ENCODE peak calls at places on chromosomes 7 and 10, in ten cellular contexts. T is thyroid gland, O is uterus, B is heart left ventricle, Z is heart right ventricle, W is tibial artery, Q is fibroblast of lung, J is cardiac muscle cell, G is lung, Y is esophagus muscularis mucosa. K is an unnamed sample.

GRCh38 chr10:132885451-132886210 is 56.7 kb downstream of the CFAP46 start:
- DNase-seq in T (peak), O (no peak), B (no peak), Z (no peak), W (peak), Q (no peak), J (no peak), G (no peak), Y (no peak), K (no peak)

GRCh38 chr10:13632879-13633437 is 46.2 kb downstream of the PRPF18 start:
- DNase-seq in T (no peak), O (no peak), B (peak), Z (peak), W (no peak), Q (no peak), J (peak), G (no peak), Y (peak), K (no peak)

GRCh38 chr7:77479536-77480088 is 57.5 kb upstream of the PTPN12 start:
- DNase-seq in T (no peak), O (no peak), B (no peak), Z (no peak), W (no peak), Q (no peak), J (no peak), G (no peak), Y (no peak), K (no peak)

GRCh38 chr10:84267503-84268126 is 22.8 kb downstream of the RGR start:
- DNase-seq in T (peak), O (no peak), B (no peak), Z (no peak), W (no peak), Q (peak), J (peak), G (no peak), Y (no peak), K (peak)

GRCh38 chr10:52092390-52092789 is 221.7 kb upstream of the DKK1 start:
- DNase-seq in T (no peak), O (no peak), B (no peak), Z (no peak), W (no peak), Q (no peak), J (no peak), G (no peak), Y (no peak), K (no peak)

GRCh38 chr10:92407305-92408016 is 116.5 kb downstream of the MARCHF5 start:
- DNase-seq in T (no peak), O (no peak), B (no peak), Z (no peak), W (peak), Q (no peak), J (no peak), G (no peak), Y (no peak), K (no peak)

GRCh38 chr10:1395025-1395981 is 339.1 kb downstream of the WDR37 start:
- DNase-seq in T (no peak), O (no peak), B (no peak), Z (no peak), W (no peak), Q (no peak), J (no peak), G (peak), Y (peak), K (no peak)

GRCh38 chr10:80407836-80408197 is 534 bp upstream of the PRXL2A start:
- DNase-seq in T (peak), O (no peak), B (peak), Z (no peak), W (no peak), Q (peak), J (no peak), G (no peak), Y (no peak), K (peak)

GRCh38 chr7:157490465-157490912 is 153.7 kb downstream of the DNAJB6 start:
- DNase-seq in T (no peak), O (peak), B (no peak), Z (no peak), W (no peak), Q (peak), J (no peak), G (no peak), Y (no peak), K (no peak)

GRCh38 chr7:97580205-97580604 is 151.7 kb upstream of the TAC1 start:
- DNase-seq in T (no peak), O (no peak), B (no peak), Z (no peak), W (no peak), Q (no peak), J (no peak), G (no peak), Y (no peak), K (no peak)

GRCh38 chr7:116616555-116617059 is 55.4 kb upstream of the MET start:
- DNase-seq in T (no peak), O (no peak), B (no peak), Z (no peak), W (no peak), Q (peak), J (no peak), G (no peak), Y (no peak), K (no peak)

GRCh38 chr7:64113981-64114380 is 68.7 kb downstream of the ZNF727 start:
- DNase-seq in T (no peak), O (no peak), B (no peak), Z (no peak), W (no peak), Q (no peak), J (no peak), G (no peak), Y (no peak), K (no peak)

GRCh38 chr7:75038508-75038907 is 35.1 kb downstream of the RCC1L start:
- DNase-seq in T (no peak), O (no peak), B (no peak), Z (no peak), W (no peak), Q (no peak), J (no peak), G (no peak), Y (no peak), K (peak)

GRCh38 chr7:106553446-106553836 is 107.5 kb downstream of the CCDC71L start:
- DNase-seq in T (no peak), O (no peak), B (no peak), Z (no peak), W (no peak), Q (no peak), J (no peak), G (no peak), Y (no peak), K (no peak)

GRCh38 chr10:132889091-132889490 is 53.3 kb downstream of the CFAP46 start:
- DNase-seq in T (no peak), O (no peak), B (no peak), Z (no peak), W (peak), Q (no peak), J (no peak), G (no peak), Y (no peak), K (no peak)

GRCh38 chr7:2993396-2993795 is 50.3 kb downstream of the CARD11 start:
- DNase-seq in T (no peak), O (no peak), B (no peak), Z (no peak), W (no peak), Q (no peak), J (no peak), G (no peak), Y (no peak), K (no peak)

GRCh38 chr10:83968052-83968451 is 171.3 kb upstream of the GHITM start:
- DNase-seq in T (no peak), O (no peak), B (no peak), Z (no peak), W (no peak), Q (no peak), J (no peak), G (no peak), Y (no peak), K (no peak)

GRCh38 chr7:51255536-51256243 is 60.9 kb downstream of the COBL start:
- DNase-seq in T (no peak), O (no peak), B (no peak), Z (no peak), W (no peak), Q (no peak), J (no peak), G (no peak), Y (no peak), K (no peak)

GRCh38 chr7:132276986-132277716 is 299.1 kb downstream of the PLXNA4 start:
- DNase-seq in T (no peak), O (no peak), B (no peak), Z (no peak), W (no peak), Q (peak), J (no peak), G (no peak), Y (no peak), K (peak)

GRCh38 chr10:10056958-10057357 is 960.7 kb upstream of the CELF2 start:
- DNase-seq in T (no peak), O (no peak), B (no peak), Z (no peak), W (no peak), Q (peak), J (peak), G (no peak), Y (no peak), K (no peak)

DNA sequence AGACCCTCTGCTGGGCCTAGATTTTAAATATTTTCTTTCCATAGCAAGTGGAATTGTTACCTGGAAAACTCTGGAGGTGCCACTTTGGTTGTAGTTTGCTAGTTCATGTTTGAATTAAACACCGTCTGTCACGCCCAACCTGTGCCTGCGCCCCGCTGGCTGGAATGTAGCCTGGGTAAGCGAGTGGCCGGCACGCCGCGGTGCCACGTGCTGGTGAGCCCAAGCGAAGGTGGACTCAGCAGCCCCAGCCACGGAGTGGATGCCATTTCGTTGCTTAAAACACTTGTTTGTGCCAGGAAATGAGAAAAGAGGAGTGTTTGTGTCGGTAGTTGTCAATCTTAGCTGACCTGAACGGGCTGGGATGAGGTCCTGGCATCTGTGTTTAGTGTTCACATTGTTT is 2.7 kb downstream of the GET4 start:
- DNase-seq in T (no peak), O (no peak), B (no peak), Z (no peak), W (no peak), Q (no peak), J (no peak), G (no peak), Y (no peak), K (no peak)
- H3K27ac ChIP-seq in T (no peak), O (no peak), B (no peak), Z (no peak), W (no peak), Q (no peak), J (no peak), G (no peak), Y (no peak), K (no peak)

GRCh38 chr7:101299511-101300464 is 21.8 kb downstream of the IFT22 start:
- DNase-seq in T (no peak), O (no peak), B (no peak), Z (no peak), W (no peak), Q (no peak), J (no peak), G (no peak), Y (no peak), K (peak)
- H3K4me3 ChIP-seq in T (no peak), O (no peak), B (no peak), Z (no peak), W (no peak), Q (no peak), J (no peak), G (no peak), Y (no peak), K (peak)

DNA sequence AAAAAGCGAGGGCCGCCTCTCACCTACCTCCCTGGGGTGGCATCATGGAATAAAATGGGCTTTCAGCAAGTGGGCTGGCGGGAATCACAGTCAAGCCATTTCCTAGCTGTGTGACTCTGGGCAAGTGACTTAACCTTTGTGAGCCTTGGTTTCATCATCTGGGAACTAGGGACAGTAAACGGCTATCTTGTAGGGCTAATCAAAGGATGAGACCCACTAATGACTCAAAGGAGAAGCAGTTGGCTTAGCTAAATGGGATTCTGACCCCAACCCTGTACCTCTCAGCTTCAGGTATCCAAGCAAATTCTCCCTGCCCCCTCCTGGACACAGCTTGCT is 25.8 kb downstream of the TRIM8 start:
- DNase-seq in T (no peak), O (no peak), B (no peak), Z (no peak), W (no peak), Q (no peak), J (no peak), G (no peak), Y (no peak), K (no peak)
- TF ChIP-seq CTCF in T (no peak), O (no peak), B (no peak), Z (no peak), W (no peak), Q (peak), J (no peak), G (no peak), Y (no peak), K (no peak)

DNA sequence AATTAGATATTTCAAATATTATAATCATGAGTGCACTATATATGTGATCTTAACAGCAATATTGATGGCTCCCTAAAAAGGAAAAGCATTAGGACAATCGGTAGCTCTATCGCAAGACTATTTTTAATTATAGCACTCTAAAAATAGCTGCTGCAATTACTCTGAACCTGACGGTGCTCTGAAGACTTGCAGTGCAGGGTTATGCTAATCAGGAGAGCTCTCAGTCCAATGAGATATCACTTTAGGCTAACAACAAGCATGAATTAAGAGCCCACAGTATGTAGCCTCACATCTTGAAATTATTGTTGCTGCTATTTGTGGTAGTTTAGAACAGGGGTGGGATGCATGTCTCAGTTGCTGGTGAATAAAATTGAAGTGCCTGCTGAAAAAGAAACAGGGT is 515.9 kb upstream of the AKR1E2 start:
- DNase-seq in T (no peak), O (no peak), B (no peak), Z (no peak), W (no peak), Q (no peak), J (peak), G (no peak), Y (no peak), K (no peak)
- H3K27ac ChIP-seq in T (no peak), O (no peak), B (peak), Z (no peak), W (no peak), Q (no peak), J (peak), G (no peak), Y (peak), K (no peak)

GRCh38 chr10:50607526-50607925 is 16.2 kb downstream of the SGMS1 start:
- DNase-seq in T (no peak), O (no peak), B (no peak), Z (no peak), W (no peak), Q (no peak), J (no peak), G (no peak), Y (no peak), K (no peak)
- H3K4me3 ChIP-seq in T (no peak), O (no peak), B (no peak), Z (no peak), W (no peak), Q (no peak), J (no peak), G (no peak), Y (no peak), K (no peak)

GRCh38 chr10:97711640-97712267 is 1.8 kb upstream of the MARVELD1 start:
- DNase-seq in T (no peak), O (no peak), B (no peak), Z (no peak), W (no peak), Q (no peak), J (no peak), G (no peak), Y (peak), K (no peak)

GRCh38 chr10:97715259-97715874 is 1.8 kb downstream of the MARVELD1 start:
- DNase-seq in T (no peak), O (no peak), B (no peak), Z (no peak), W (no peak), Q (no peak), J (no peak), G (no peak), Y (peak), K (no peak)

GRCh38 chr10:97713351-97713827 is at the start of gene MARVELD1:
- DNase-seq in T (peak), O (peak), B (peak), Z (peak), W (peak), Q (peak), J (peak), G (peak), Y (peak), K (peak)

GRCh38 chr10:97714401-97715258 is 1.1 kb downstream of the MARVELD1 start:
- DNase-seq in T (peak), O (peak), B (peak), Z (peak), W (peak), Q (peak), J (peak), G (peak), Y (peak), K (peak)

DNA sequence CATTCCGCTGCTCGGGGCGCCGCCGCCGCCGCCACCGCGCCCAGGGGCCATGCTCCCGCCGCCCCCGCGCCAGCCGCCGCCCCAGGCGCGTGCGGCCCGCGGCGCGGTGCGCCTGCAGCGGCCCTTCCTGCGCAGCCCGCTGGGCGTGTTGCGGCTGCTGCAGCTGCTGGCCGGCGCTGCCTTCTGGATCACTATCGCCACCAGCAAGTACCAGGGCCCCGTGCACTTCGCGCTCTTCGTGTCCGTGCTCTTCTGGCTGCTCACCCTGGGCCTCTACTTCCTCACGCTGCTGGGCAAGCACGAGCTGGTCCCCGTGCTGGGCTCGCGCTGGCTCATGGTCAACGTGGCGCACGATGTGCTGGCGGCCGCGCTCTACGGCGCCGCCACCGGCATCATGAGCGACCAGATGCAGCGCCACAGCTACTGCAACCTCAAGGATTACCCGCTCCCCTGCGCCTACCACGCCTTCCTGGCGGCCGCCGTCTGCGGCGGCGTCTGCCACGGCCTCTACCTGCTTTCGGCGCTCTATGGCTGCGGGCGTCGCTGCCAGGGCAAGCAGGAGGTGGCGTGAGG is 384 bp downstream of the MARVELD1 start:
- DNase-seq in T (peak), O (peak), B (peak), Z (peak), W (peak), Q (peak), J (peak), G (peak), Y (peak), K (peak)
- TF ChIP-seq CTCF in T (peak), O (peak), B (peak), Z (no peak), W (no peak), Q (peak), J (peak), G (no peak), Y (no peak), K (peak)

K was measured in WERI-Rb-1.